ENCODE peak calls at places on chromosomes 2 and 18, in five cellular contexts. B, E, T, P and D are unnamed samples.

GRCh38 chr2:1607236-1607920 is 136.9 kb downstream of the PXDN start:
- DNase-seq in B (no peak), E (no peak), T (no peak), P (no peak), D (no peak)

GRCh38 chr2:142863485-142863921 is 14.0 kb upstream of the KYNU start:
- DNase-seq in B (peak; percentile 80), E (no peak), T (no peak), P (no peak), D (no peak)

GRCh38 chr2:119214453-119214852 is 9.2 kb upstream of the STEAP3 start:
- DNase-seq in B (no peak), E (no peak), T (no peak), P (no peak), D (no peak)

GRCh38 chr2:134836986-134837385 is 1.4 kb upstream of the ACMSD start:
- DNase-seq in B (peak; percentile 50), E (no peak), T (no peak), P (peak; percentile 87), D (no peak)

GRCh38 chr2:54492335-54492734 is 36.2 kb downstream of the SPTBN1 start:
- DNase-seq in B (no peak), E (no peak), T (no peak), P (no peak), D (no peak)

GRCh38 chr2:119914266-119914665 is 98.6 kb upstream of the EPB41L5 start:
- DNase-seq in B (peak; percentile 2), E (no peak), T (no peak), P (peak; percentile 9), D (no peak)

GRCh38 chr18:44679912-44680270 is 797 bp upstream of the SETBP1 start:
- DNase-seq in B (no peak), E (peak; percentile 79), T (peak; percentile 77), P (no peak), D (peak; percentile 28)

GRCh38 chr2:239538357-239539052 is 137.7 kb upstream of the HDAC4 start:
- DNase-seq in B (no peak), E (no peak), T (peak; percentile 13), P (no peak), D (no peak)

GRCh38 chr2:53035153-53035552 is 732.5 kb upstream of the CHAC2 start:
- DNase-seq in B (no peak), E (no peak), T (no peak), P (no peak), D (no peak)

GRCh38 chr2:19748073-19748375 is 153.8 kb downstream of the TTC32 start:
- DNase-seq in B (no peak), E (peak; percentile 59), T (no peak), P (no peak), D (no peak)

GRCh38 chr2:30310411-30310810 is 79.1 kb downstream of the LBH start:
- DNase-seq in B (no peak), E (no peak), T (no peak), P (no peak), D (no peak)

GRCh38 chr2:213119061-213119809 is 32.2 kb downstream of the IKZF2 start:
- DNase-seq in B (peak; percentile 24), E (no peak), T (no peak), P (peak; percentile 66), D (peak; percentile 20)

GRCh38 chr18:60389314-60389713 is 16.7 kb upstream of the MC4R start:
- DNase-seq in B (no peak), E (no peak), T (no peak), P (no peak), D (no peak)

DNA sequence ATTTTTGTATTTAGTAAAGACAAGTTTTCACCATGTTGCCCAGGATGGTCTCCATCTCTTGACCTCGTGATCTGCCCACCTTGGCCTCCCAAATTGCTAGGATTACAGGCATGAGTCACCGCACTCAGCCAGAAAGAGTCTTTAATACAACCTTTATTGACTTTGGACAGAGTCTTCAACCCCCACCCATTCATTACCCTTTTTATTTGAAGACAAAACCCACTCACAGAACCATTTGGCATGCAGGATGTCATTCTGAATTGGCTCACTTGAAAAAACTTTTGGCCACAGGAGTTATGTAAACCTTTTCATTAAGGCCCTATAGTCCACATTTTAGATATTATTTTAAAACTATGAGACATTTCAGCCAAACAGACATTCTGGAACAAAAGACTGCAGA is 217.9 kb upstream of the RND3 start:
- DNase-seq in B (no peak), E (no peak), T (no peak), P (no peak), D (no peak)
- TF ChIP-seq CTCF in B (no peak), E (no peak), T (no peak), P (no peak), D (no peak)

GRCh38 chr2:68744517-68744916 is 9.9 kb downstream of the ARHGAP25 start:
- DNase-seq in B (no peak), E (no peak), T (no peak), P (no peak), D (no peak)
- TF ChIP-seq CTCF in B (no peak), E (no peak), T (no peak), P (no peak), D (no peak)

DNA sequence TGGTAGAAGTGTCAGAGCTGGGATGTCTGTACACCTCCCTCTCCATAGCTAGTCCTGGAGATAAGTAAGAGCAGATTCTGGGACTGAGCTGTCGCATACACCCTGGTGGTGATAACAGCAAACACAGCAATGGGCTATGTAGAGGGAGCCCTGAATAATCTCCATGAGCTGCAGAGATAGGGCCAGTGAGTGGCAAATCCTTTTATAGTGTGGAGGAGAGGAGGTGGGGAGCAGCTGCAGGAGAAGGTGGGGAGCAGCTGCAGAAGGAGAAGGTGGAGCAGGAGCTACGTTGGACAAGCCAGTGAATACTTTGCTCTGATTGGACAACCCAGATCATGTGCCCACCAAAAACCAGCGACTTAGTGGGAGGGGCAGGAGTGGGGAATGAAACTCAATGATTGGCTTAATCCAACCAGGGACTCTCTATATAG is 85.5 kb downstream of the TMEM247 start:
- DNase-seq in B (no peak), E (no peak), T (no peak), P (no peak), D (no peak)
- TF ChIP-seq CTCF in B (no peak), E (no peak), T (no peak), P (no peak), D (no peak)

GRCh38 chr2:175183674-175184073 is 2.2 kb upstream of the ATP5MC3 start:
- DNase-seq in B (no peak), E (no peak), T (no peak), P (no peak), D (no peak)

GRCh38 chr2:175180701-175181103 is 808 bp downstream of the ATP5MC3 start:
- DNase-seq in B (no peak), E (no peak), T (peak; percentile 54), P (no peak), D (peak; percentile 29)

GRCh38 chr2:175181877-175182308 is 383 bp upstream of the ATP5MC3 start:
- DNase-seq in B (no peak), E (no peak), T (no peak), P (no peak), D (no peak)

GRCh38 chr2:175176624-175177023 is 4.9 kb downstream of the ATP5MC3 start:
- DNase-seq in B (no peak), E (no peak), T (no peak), P (no peak), D (no peak)

GRCh38 chr2:175181104-175181876 is at the start of gene ATP5MC3:
- DNase-seq in B (peak; percentile 85), E (peak; percentile 95), T (peak; percentile 97), P (peak; percentile 63), D (peak; percentile 83)
- TF ChIP-seq CTCF in B (peak; percentile 35), E (no peak), T (no peak), P (peak; percentile 7), D (no peak)

GRCh38 chr18:55096261-55097026 is 137.2 kb upstream of the CCDC68 start:
- DNase-seq in B (peak; percentile 16), E (no peak), T (no peak), P (peak; percentile 38), D (no peak)
- TF ChIP-seq CTCF in B (peak; percentile 54), E (no peak), T (no peak), P (peak; percentile 71), D (no peak)